ENCODE peak calls at places on chromosomes 7 and 10, in eight cellular contexts. G, W, L, H, I, Y, N and S are unnamed samples.

GRCh38 chr10:48470115-48470892 is 134.6 kb downstream of the ARHGAP22 start:
- DNase-seq in G (no peak), H (no peak), L (no peak), W (no peak), Y (peak; percentile 63), N (no peak), I (no peak), S (no peak)

GRCh38 chr10:4519691-4520402 is 306.2 kb upstream of the AKR1E2 start:
- DNase-seq in N (no peak), Y (no peak), H (peak; percentile 42), G (no peak), L (no peak), W (no peak), I (no peak), S (no peak)

GRCh38 chr10:37403776-37404175 is 278.4 kb downstream of the ANKRD30A start:
- DNase-seq in G (peak; percentile 68), I (peak; percentile 24), W (no peak), N (no peak), H (no peak), Y (no peak), L (no peak), S (no peak)

GRCh38 chr7:79977481-79977880 is 157.2 kb upstream of the GNAI1 start:
- DNase-seq in H (no peak), G (no peak), N (no peak), L (no peak), I (no peak), Y (no peak), W (no peak), S (no peak)

GRCh38 chr7:2157473-2158279 is 75.1 kb downstream of the MAD1L1 start:
- DNase-seq in G (peak; percentile 91), L (no peak), N (no peak), W (no peak), Y (no peak), H (peak; percentile 85), I (peak; percentile 84), S (no peak)

GRCh38 chr10:89414879-89415821 is 782 bp downstream of the IFIT5 start:
- DNase-seq in W (peak; percentile 44), L (peak; percentile 2), I (peak; percentile 84), N (peak; percentile 27), Y (no peak), G (peak; percentile 35), H (peak; percentile 12), S (peak; percentile 62)

GRCh38 chr10:16967866-16968721 is 150.9 kb upstream of the RSU1 start:
- DNase-seq in G (peak; percentile 64), N (no peak), Y (no peak), I (peak; percentile 88), W (no peak), L (no peak), H (peak; percentile 94), S (no peak)

GRCh38 chr10:75165684-75166622 is 44.6 kb upstream of the VDAC2 start:
- DNase-seq in Y (peak; percentile 84), H (no peak), W (no peak), I (no peak), L (no peak), N (no peak), G (no peak), S (no peak)

GRCh38 chr7:159139202-159139601 is 5.5 kb downstream of the VIPR2 start:
- DNase-seq in Y (no peak), L (no peak), W (no peak), G (no peak), I (no peak), H (no peak), N (no peak), S (no peak)

GRCh38 chr7:66380285-66380888 is 175.3 kb downstream of the TPST1 start:
- DNase-seq in Y (no peak), G (peak; percentile 3), I (peak; percentile 24), N (no peak), L (no peak), W (no peak), H (peak; percentile 37), S (no peak)

GRCh38 chr7:113805976-113806375 is 112.8 kb downstream of the PPP1R3A start:
- DNase-seq in I (no peak), Y (no peak), W (no peak), L (no peak), G (no peak), H (no peak), N (no peak), S (no peak)

GRCh38 chr7:87216701-87217508 is 2.6 kb downstream of the TMEM243 start:
- DNase-seq in N (peak; percentile 14), W (peak; percentile 33), I (no peak), L (no peak), H (no peak), Y (peak; percentile 22), G (no peak), S (peak; percentile 63)

GRCh38 chr10:63759335-63759734 is 238.1 kb downstream of the REEP3 start:
- DNase-seq in I (no peak), N (no peak), W (no peak), G (no peak), Y (no peak), L (no peak), H (no peak), S (no peak)

GRCh38 chr7:139702313-139702731 is 75.5 kb downstream of the HIPK2 start:
- DNase-seq in I (no peak), Y (no peak), H (no peak), N (no peak), L (no peak), G (no peak), W (no peak), S (no peak)

GRCh38 chr10:28798964-28799363 is 121.6 kb downstream of the BAMBI start:
- DNase-seq in H (no peak), L (no peak), I (no peak), N (no peak), G (no peak), W (no peak), Y (no peak), S (no peak)

GRCh38 chr7:22859676-22860290 is 37.1 kb upstream of the TOMM7 start:
- DNase-seq in W (no peak), N (no peak), H (peak; percentile 42), G (peak; percentile 38), L (no peak), I (no peak), Y (peak; percentile 59), S (no peak)